ENCODE peak calls at places on chromosomes 12 and 14, in nine cellular contexts. One of them, this sample, is unnamed.

GRCh38 chr12:64674367-64674922 is 64.2 kb downstream of the RASSF3 start:
- DNase-seq in IMR-90: no peak
- DNase-seq in activated gamma-delta T cell treated with Interleukin-2 at 50 U/mL for 16 hours: peak
- DNase-seq in NCI-H2171: no peak
- DNase-seq in G401: no peak
- DNase-seq in fibroblast of the conjunctiva: no peak
- DNase-seq in H54: no peak
- DNase-seq in naive thymus-derived CD4-positive, alpha-beta T cell: peak
- DNase-seq in OCI-LY7: peak
- DNase-seq in this sample: no peak

GRCh38 chr12:102592134-102592533 is 111.8 kb upstream of the IGF1 start:
- DNase-seq in H54: no peak
- DNase-seq in G401: no peak
- DNase-seq in fibroblast of the conjunctiva: no peak
- DNase-seq in NCI-H2171: no peak
- DNase-seq in naive thymus-derived CD4-positive, alpha-beta T cell: no peak
- DNase-seq in activated gamma-delta T cell treated with Interleukin-2 at 50 U/mL for 16 hours: no peak
- DNase-seq in IMR-90: no peak
- DNase-seq in OCI-LY7: no peak
- DNase-seq in this sample: no peak

GRCh38 chr12:105980048-105980447 is 158.7 kb downstream of the NUAK1 start:
- DNase-seq in fibroblast of the conjunctiva: no peak
- DNase-seq in activated gamma-delta T cell treated with Interleukin-2 at 50 U/mL for 16 hours: no peak
- DNase-seq in IMR-90: no peak
- DNase-seq in naive thymus-derived CD4-positive, alpha-beta T cell: no peak
- DNase-seq in H54: no peak
- DNase-seq in G401: no peak
- DNase-seq in NCI-H2171: no peak
- DNase-seq in OCI-LY7: no peak
- DNase-seq in this sample: no peak

GRCh38 chr12:113674996-113675395 is 203.3 kb upstream of the LHX5 start:
- DNase-seq in NCI-H2171: no peak
- DNase-seq in G401: no peak
- DNase-seq in naive thymus-derived CD4-positive, alpha-beta T cell: no peak
- DNase-seq in activated gamma-delta T cell treated with Interleukin-2 at 50 U/mL for 16 hours: no peak
- DNase-seq in H54: no peak
- DNase-seq in fibroblast of the conjunctiva: no peak
- DNase-seq in IMR-90: no peak
- DNase-seq in OCI-LY7: no peak
- DNase-seq in this sample: no peak

GRCh38 chr12:57248934-57249742 is 1.8 kb downstream of the STAC3 start:
- DNase-seq in H54: no peak
- DNase-seq in IMR-90: no peak
- DNase-seq in OCI-LY7: no peak
- DNase-seq in NCI-H2171: no peak
- DNase-seq in fibroblast of the conjunctiva: no peak
- DNase-seq in activated gamma-delta T cell treated with Interleukin-2 at 50 U/mL for 16 hours: no peak
- DNase-seq in G401: no peak
- DNase-seq in naive thymus-derived CD4-positive, alpha-beta T cell: no peak
- DNase-seq in this sample: no peak

GRCh38 chr12:71014180-71014785 is 93.7 kb upstream of the PTPRR start:
- DNase-seq in activated gamma-delta T cell treated with Interleukin-2 at 50 U/mL for 16 hours: no peak
- DNase-seq in NCI-H2171: no peak
- DNase-seq in naive thymus-derived CD4-positive, alpha-beta T cell: no peak
- DNase-seq in H54: no peak
- DNase-seq in fibroblast of the conjunctiva: peak
- DNase-seq in G401: peak
- DNase-seq in OCI-LY7: no peak
- DNase-seq in IMR-90: peak
- DNase-seq in this sample: peak

GRCh38 chr12:32217354-32218310 is 111.0 kb downstream of the BICD1 start:
- DNase-seq in naive thymus-derived CD4-positive, alpha-beta T cell: no peak
- DNase-seq in IMR-90: peak
- DNase-seq in G401: peak
- DNase-seq in fibroblast of the conjunctiva: peak
- DNase-seq in activated gamma-delta T cell treated with Interleukin-2 at 50 U/mL for 16 hours: no peak
- DNase-seq in NCI-H2171: peak
- DNase-seq in OCI-LY7: peak
- DNase-seq in H54: peak
- DNase-seq in this sample: peak

GRCh38 chr14:51643137-51643536 is 8.6 kb upstream of the FRMD6 start:
- DNase-seq in IMR-90: peak
- DNase-seq in NCI-H2171: no peak
- DNase-seq in OCI-LY7: no peak
- DNase-seq in G401: no peak
- DNase-seq in H54: peak
- DNase-seq in naive thymus-derived CD4-positive, alpha-beta T cell: no peak
- DNase-seq in activated gamma-delta T cell treated with Interleukin-2 at 50 U/mL for 16 hours: no peak
- DNase-seq in fibroblast of the conjunctiva: no peak
- DNase-seq in this sample: no peak

GRCh38 chr14:106436310-106436905 is 910.0 kb downstream of the TMEM121 start:
- DNase-seq in activated gamma-delta T cell treated with Interleukin-2 at 50 U/mL for 16 hours: peak
- DNase-seq in NCI-H2171: peak
- DNase-seq in H54: no peak
- DNase-seq in IMR-90: no peak
- DNase-seq in G401: peak
- DNase-seq in fibroblast of the conjunctiva: no peak
- DNase-seq in OCI-LY7: peak
- DNase-seq in naive thymus-derived CD4-positive, alpha-beta T cell: peak
- DNase-seq in this sample: peak

GRCh38 chr14:83777516-83777915 is 1752.4 kb upstream of the FLRT2 start:
- DNase-seq in fibroblast of the conjunctiva: no peak
- DNase-seq in activated gamma-delta T cell treated with Interleukin-2 at 50 U/mL for 16 hours: no peak
- DNase-seq in naive thymus-derived CD4-positive, alpha-beta T cell: no peak
- DNase-seq in IMR-90: peak
- DNase-seq in OCI-LY7: no peak
- DNase-seq in H54: no peak
- DNase-seq in G401: no peak
- DNase-seq in NCI-H2171: no peak
- DNase-seq in this sample: no peak

GRCh38 chr12:1350055-1350933 is 244.1 kb downstream of the FBXL14 start:
- DNase-seq in NCI-H2171: no peak
- DNase-seq in OCI-LY7: no peak
- DNase-seq in activated gamma-delta T cell treated with Interleukin-2 at 50 U/mL for 16 hours: no peak
- DNase-seq in fibroblast of the conjunctiva: peak
- DNase-seq in IMR-90: peak
- DNase-seq in G401: no peak
- DNase-seq in naive thymus-derived CD4-positive, alpha-beta T cell: no peak
- DNase-seq in H54: peak
- DNase-seq in this sample: peak

GRCh38 chr14:77037886-77038511 is 9.5 kb upstream of the IRF2BPL start:
- DNase-seq in NCI-H2171: peak
- DNase-seq in IMR-90: no peak
- DNase-seq in G401: peak
- DNase-seq in activated gamma-delta T cell treated with Interleukin-2 at 50 U/mL for 16 hours: peak
- DNase-seq in fibroblast of the conjunctiva: no peak
- DNase-seq in naive thymus-derived CD4-positive, alpha-beta T cell: no peak
- DNase-seq in OCI-LY7: no peak
- DNase-seq in H54: no peak
- DNase-seq in this sample: no peak

GRCh38 chr14:77883479-77884238 is 83.8 kb downstream of the ADCK1 start:
- DNase-seq in fibroblast of the conjunctiva: no peak
- DNase-seq in activated gamma-delta T cell treated with Interleukin-2 at 50 U/mL for 16 hours: no peak
- DNase-seq in IMR-90: no peak
- DNase-seq in H54: no peak
- DNase-seq in naive thymus-derived CD4-positive, alpha-beta T cell: no peak
- DNase-seq in OCI-LY7: no peak
- DNase-seq in NCI-H2171: peak
- DNase-seq in G401: no peak
- DNase-seq in this sample: peak

GRCh38 chr12:119180380-119181040 is 1.8 kb downstream of the HSPB8 start:
- DNase-seq in IMR-90: peak
- DNase-seq in NCI-H2171: no peak
- DNase-seq in OCI-LY7: no peak
- DNase-seq in H54: peak
- DNase-seq in G401: no peak
- DNase-seq in activated gamma-delta T cell treated with Interleukin-2 at 50 U/mL for 16 hours: no peak
- DNase-seq in naive thymus-derived CD4-positive, alpha-beta T cell: no peak
- DNase-seq in fibroblast of the conjunctiva: peak
- DNase-seq in this sample: no peak

GRCh38 chr12:115632323-115632722 is 645.2 kb downstream of the MED13L start:
- DNase-seq in OCI-LY7: no peak
- DNase-seq in H54: no peak
- DNase-seq in IMR-90: peak
- DNase-seq in naive thymus-derived CD4-positive, alpha-beta T cell: no peak
- DNase-seq in activated gamma-delta T cell treated with Interleukin-2 at 50 U/mL for 16 hours: no peak
- DNase-seq in G401: no peak
- DNase-seq in fibroblast of the conjunctiva: no peak
- DNase-seq in NCI-H2171: no peak
- DNase-seq in this sample: no peak

GRCh38 chr12:30200864-30201263 is 417.1 kb upstream of the TMTC1 start:
- DNase-seq in naive thymus-derived CD4-positive, alpha-beta T cell: no peak
- DNase-seq in activated gamma-delta T cell treated with Interleukin-2 at 50 U/mL for 16 hours: no peak
- DNase-seq in NCI-H2171: no peak
- DNase-seq in fibroblast of the conjunctiva: no peak
- DNase-seq in G401: no peak
- DNase-seq in OCI-LY7: no peak
- DNase-seq in IMR-90: no peak
- DNase-seq in H54: no peak
- DNase-seq in this sample: no peak